ENCODE peak calls at places on chromosome 4, in seven cellular contexts. One of them, this sample, is unnamed.
A peak's percentile ranks its signal among the peaks of the same experiment; 100 is the strongest.

GRCh38 chr4:189235599-189235998 is 705.1 kb upstream of the FRG1 start:
- DNase-seq in heart left ventricle: no peak
- DNase-seq in H9: no peak
- DNase-seq in uterus: no peak
- DNase-seq in dorsolateral prefrontal cortex: no peak
- DNase-seq in ovary: no peak
- DNase-seq in tibial artery: no peak
- DNase-seq in this sample: no peak

GRCh38 chr4:102501176-102501634 is at the start of gene NFKB1:
- DNase-seq in heart left ventricle: peak; percentile 84
- DNase-seq in H9: peak; percentile 52
- DNase-seq in uterus: peak; percentile 54
- DNase-seq in dorsolateral prefrontal cortex: no peak
- DNase-seq in ovary: peak; percentile 73
- DNase-seq in tibial artery: peak; percentile 80
- DNase-seq in this sample: peak; percentile 50

GRCh38 chr4:1328267-1329155 is 18.5 kb upstream of the UVSSA start:
- DNase-seq in heart left ventricle: peak; percentile 57
- DNase-seq in H9: no peak
- DNase-seq in uterus: no peak
- DNase-seq in dorsolateral prefrontal cortex: no peak
- DNase-seq in ovary: no peak
- DNase-seq in tibial artery: no peak
- DNase-seq in this sample: no peak

GRCh38 chr4:182293836-182294235 is 50.6 kb downstream of the TENM3 start:
- DNase-seq in heart left ventricle: no peak
- DNase-seq in H9: peak; percentile 30
- DNase-seq in uterus: no peak
- DNase-seq in dorsolateral prefrontal cortex: no peak
- DNase-seq in ovary: no peak
- DNase-seq in tibial artery: no peak
- DNase-seq in this sample: no peak

GRCh38 chr4:88144048-88144447 is 14.4 kb downstream of the ABCG2 start:
- DNase-seq in heart left ventricle: no peak
- DNase-seq in H9: no peak
- DNase-seq in uterus: no peak
- DNase-seq in dorsolateral prefrontal cortex: no peak
- DNase-seq in ovary: no peak
- DNase-seq in tibial artery: no peak
- DNase-seq in this sample: no peak

GRCh38 chr4:87093443-87094123 is 126.8 kb downstream of the KLHL8 start:
- DNase-seq in heart left ventricle: no peak
- DNase-seq in H9: peak; percentile 50
- DNase-seq in uterus: no peak
- DNase-seq in dorsolateral prefrontal cortex: no peak
- DNase-seq in ovary: no peak
- DNase-seq in tibial artery: no peak
- DNase-seq in this sample: no peak

GRCh38 chr4:140718240-140718639 is 37.9 kb downstream of the TBC1D9 start:
- DNase-seq in heart left ventricle: no peak
- DNase-seq in H9: no peak
- DNase-seq in uterus: no peak
- DNase-seq in dorsolateral prefrontal cortex: no peak
- DNase-seq in ovary: no peak
- DNase-seq in tibial artery: no peak
- DNase-seq in this sample: no peak

GRCh38 chr4:105840426-105841174 is 54.7 kb upstream of the NPNT start:
- DNase-seq in heart left ventricle: no peak
- DNase-seq in H9: no peak
- DNase-seq in uterus: no peak
- DNase-seq in dorsolateral prefrontal cortex: no peak
- DNase-seq in ovary: no peak
- DNase-seq in tibial artery: no peak
- DNase-seq in this sample: no peak

GRCh38 chr4:142719854-142720541 is 126.1 kb downstream of the INPP4B start:
- DNase-seq in heart left ventricle: no peak
- DNase-seq in H9: no peak
- DNase-seq in uterus: no peak
- DNase-seq in dorsolateral prefrontal cortex: no peak
- DNase-seq in ovary: no peak
- DNase-seq in tibial artery: no peak
- DNase-seq in this sample: no peak

GRCh38 chr4:15717647-15718416 is 15.0 kb downstream of the BST1 start:
- DNase-seq in heart left ventricle: no peak
- DNase-seq in H9: no peak
- DNase-seq in uterus: no peak
- DNase-seq in dorsolateral prefrontal cortex: no peak
- DNase-seq in ovary: no peak
- DNase-seq in tibial artery: no peak
- DNase-seq in this sample: no peak

GRCh38 chr4:80069837-80070788 is 2.9 kb downstream of the ANTXR2 start:
- DNase-seq in heart left ventricle: no peak
- DNase-seq in H9: no peak
- DNase-seq in uterus: no peak
- DNase-seq in dorsolateral prefrontal cortex: no peak
- DNase-seq in ovary: no peak
- DNase-seq in tibial artery: no peak
- DNase-seq in this sample: no peak

GRCh38 chr4:11053601-11054000 is 369.0 kb upstream of the CLNK start:
- DNase-seq in heart left ventricle: no peak
- DNase-seq in H9: no peak
- DNase-seq in uterus: no peak
- DNase-seq in dorsolateral prefrontal cortex: no peak
- DNase-seq in ovary: no peak
- DNase-seq in tibial artery: no peak
- DNase-seq in this sample: no peak

GRCh38 chr4:183758006-183758734 is 99.1 kb downstream of the TRAPPC11 start:
- DNase-seq in heart left ventricle: peak; percentile 81
- DNase-seq in H9: peak; percentile 67
- DNase-seq in uterus: no peak
- DNase-seq in dorsolateral prefrontal cortex: no peak
- DNase-seq in ovary: no peak
- DNase-seq in tibial artery: no peak
- DNase-seq in this sample: no peak

DNA sequence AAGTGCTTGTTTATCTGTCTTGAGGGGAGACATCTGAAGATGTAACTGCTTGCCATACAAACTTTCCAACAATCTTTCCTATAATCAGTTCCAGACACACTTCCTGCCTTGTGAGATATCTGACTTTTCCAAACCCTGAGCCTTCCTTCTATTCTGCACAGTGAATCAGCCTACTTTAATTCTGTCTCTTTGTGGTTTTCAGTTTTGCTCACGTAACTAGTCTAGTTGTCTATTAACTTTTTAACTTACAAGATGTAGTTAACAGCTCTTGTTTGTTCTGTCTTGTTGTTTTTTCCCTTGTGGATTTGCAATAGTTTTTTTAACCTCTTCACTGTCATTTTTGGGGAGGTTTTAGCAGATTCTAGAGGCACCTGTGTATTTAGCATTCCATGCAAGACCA is 947.8 kb downstream of the C4orf33 start:
- DNase-seq in heart left ventricle: no peak
- DNase-seq in H9: no peak
- DNase-seq in uterus: no peak
- DNase-seq in dorsolateral prefrontal cortex: no peak
- DNase-seq in ovary: no peak
- DNase-seq in tibial artery: no peak
- DNase-seq in this sample: no peak
- H3K27ac ChIP-seq in heart left ventricle: no peak overlapping the region
- H3K27ac ChIP-seq in H9: no peak overlapping the region
- H3K27ac ChIP-seq in uterus: no peak overlapping the region
- H3K27ac ChIP-seq in dorsolateral prefrontal cortex: no peak overlapping the region
- H3K27ac ChIP-seq in ovary: no peak overlapping the region
- H3K27ac ChIP-seq in tibial artery: no peak overlapping the region
- H3K27ac ChIP-seq in this sample: no peak overlapping the region

DNA sequence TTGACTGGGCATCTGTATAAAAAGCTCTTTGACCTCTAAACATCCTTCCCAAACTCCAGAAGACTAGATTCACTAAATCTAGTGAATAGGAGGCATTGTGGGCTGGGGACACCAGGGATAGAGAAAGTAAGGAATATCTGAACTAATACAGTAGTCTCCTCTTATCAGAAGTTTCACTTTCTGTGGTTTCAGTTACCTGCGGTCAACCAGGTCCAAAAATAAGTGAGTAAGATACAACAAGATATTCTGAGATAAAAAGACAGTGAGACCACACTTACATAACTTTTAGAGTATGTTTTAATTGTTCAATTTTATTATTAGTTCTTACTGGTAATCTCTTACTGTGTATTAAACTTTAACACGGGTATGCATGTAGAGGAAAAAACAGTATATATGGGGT is 376.5 kb downstream of the HNRNPD start:
- DNase-seq in heart left ventricle: no peak
- DNase-seq in H9: no peak
- DNase-seq in uterus: no peak
- DNase-seq in dorsolateral prefrontal cortex: no peak
- DNase-seq in ovary: no peak
- DNase-seq in tibial artery: no peak
- DNase-seq in this sample: no peak
- H3K27me3 ChIP-seq in heart left ventricle: no peaks in the 10 kb centered on the region
- H3K27me3 ChIP-seq in H9: no peaks in the 10 kb centered on the region
- H3K27me3 ChIP-seq in uterus: no peaks in the 10 kb centered on the region
- H3K27me3 ChIP-seq in dorsolateral prefrontal cortex: no peaks in the 10 kb centered on the region
- H3K27me3 ChIP-seq in ovary: no peaks in the 10 kb centered on the region
- H3K27me3 ChIP-seq in tibial artery: no peaks in the 10 kb centered on the region
- H3K27me3 ChIP-seq in this sample: no peaks in the 10 kb centered on the region

DNA sequence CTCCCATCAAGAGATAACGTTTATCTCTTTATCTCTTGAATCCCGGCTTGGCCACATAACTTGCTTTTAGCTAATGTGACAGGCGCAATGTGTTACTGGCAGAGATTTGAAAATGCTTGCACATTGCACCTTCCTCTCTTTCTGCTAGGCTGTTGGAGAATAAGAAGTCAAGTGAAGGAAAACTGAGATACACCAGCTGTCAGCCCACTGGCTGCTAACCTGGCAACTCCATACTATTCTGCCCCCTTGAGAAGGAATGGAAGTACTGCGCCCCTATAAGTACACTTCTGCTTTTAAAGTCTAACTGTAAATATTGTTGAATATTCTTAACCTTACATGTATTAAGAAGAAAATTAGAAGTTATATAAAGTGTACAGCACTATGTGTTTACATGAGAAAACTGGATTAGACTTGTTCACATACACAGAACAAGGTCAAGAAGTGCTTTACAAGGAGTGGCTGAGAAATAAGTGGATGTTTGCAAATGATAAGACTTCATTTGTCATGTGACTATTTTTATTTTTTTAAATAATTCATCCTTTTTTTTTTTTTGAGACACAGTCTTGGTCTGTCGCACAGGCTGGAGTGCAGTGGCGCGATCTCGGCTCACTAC is 424.5 kb upstream of the CTSO start:
- DNase-seq in heart left ventricle: no peak
- DNase-seq in H9: peak; percentile 44
- DNase-seq in uterus: no peak
- DNase-seq in dorsolateral prefrontal cortex: no peak
- DNase-seq in ovary: peak; percentile 8
- DNase-seq in tibial artery: no peak
- DNase-seq in this sample: peak; percentile 54
- TF ChIP-seq CTCF in heart left ventricle: peak; percentile 28
- TF ChIP-seq CTCF in H9: peak; percentile 86
- TF ChIP-seq CTCF in uterus: peak; percentile 4
- TF ChIP-seq CTCF in dorsolateral prefrontal cortex: no peak
- TF ChIP-seq CTCF in ovary: no peak
- TF ChIP-seq CTCF in tibial artery: peak; percentile 36
- TF ChIP-seq CTCF in this sample: peak; percentile 87

GRCh38 chr4:120591038-120591437 is 331.5 kb downstream of the PRDM5 start:
- DNase-seq in heart left ventricle: no peak
- DNase-seq in H9: no peak
- DNase-seq in uterus: no peak
- DNase-seq in dorsolateral prefrontal cortex: no peak
- DNase-seq in ovary: no peak
- DNase-seq in tibial artery: no peak
- DNase-seq in this sample: no peak
- H3K27ac ChIP-seq in heart left ventricle: no peak overlapping the region
- H3K27ac ChIP-seq in H9: no peak overlapping the region
- H3K27ac ChIP-seq in uterus: no peak overlapping the region
- H3K27ac ChIP-seq in dorsolateral prefrontal cortex: no peak overlapping the region
- H3K27ac ChIP-seq in ovary: no peak overlapping the region
- H3K27ac ChIP-seq in tibial artery: no peak overlapping the region
- H3K27ac ChIP-seq in this sample: no peak overlapping the region

This sample was measured in AG04450.